ENCODE peak calls at places on chromosome 1, in six cellular contexts. N is sigmoid colon, Y is transverse colon, F is suprapubic skin, L is SK-N-SH, C is GM23338. U is an unnamed sample.

GRCh38 chr1:75796376-75797272 is at the start of gene MSH4:
- DNase-seq in N (no peak), Y (no peak), F (no peak), L (peak; percentile 11), C (peak; percentile 21), U (no peak)

GRCh38 chr1:50969611-50970507 is at the start of gene CDKN2C:
- DNase-seq in N (peak; percentile 91), Y (peak; percentile 77), F (peak; percentile 90), L (peak; percentile 69), C (peak; percentile 61), U (no peak)

GRCh38 chr1:218592688-218593087 is 247.6 kb downstream of the TGFB2 start:
- DNase-seq in N (no peak), Y (no peak), F (no peak), L (no peak), C (no peak), U (no peak)

GRCh38 chr1:228152097-228152917 is 2.6 kb downstream of the GJC2 start:
- DNase-seq in N (peak; percentile 65), Y (no peak), F (peak; percentile 65), L (peak; percentile 8), C (no peak), U (no peak)

GRCh38 chr1:18955442-18956188 is 861 bp downstream of the IFFO2 start:
- DNase-seq in N (no peak), Y (peak; percentile 57), F (no peak), L (peak; percentile 80), C (peak; percentile 84), U (no peak)

GRCh38 chr1:56061824-56062223 is 517.5 kb downstream of the PLPP3 start:
- DNase-seq in N (no peak), Y (no peak), F (no peak), L (no peak), C (no peak), U (no peak)

GRCh38 chr1:94250341-94250740 is 13.0 kb upstream of the ARHGAP29 start:
- DNase-seq in N (no peak), Y (no peak), F (no peak), L (no peak), C (no peak), U (no peak)

GRCh38 chr1:112446411-112446810 is 50.4 kb downstream of the CTTNBP2NL start:
- DNase-seq in N (no peak), Y (no peak), F (no peak), L (no peak), C (no peak), U (no peak)

GRCh38 chr1:108590947-108591346 is 31.0 kb downstream of the EEIG2 start:
- DNase-seq in N (no peak), Y (no peak), F (no peak), L (no peak), C (peak; percentile 30), U (no peak)

GRCh38 chr1:204410764-204411450 is 710 bp downstream of the PPP1R15B start:
- DNase-seq in N (peak; percentile 80), Y (peak; percentile 62), F (peak; percentile 86), L (peak; percentile 55), C (peak; percentile 60), U (peak; percentile 91)

GRCh38 chr1:50265790-50266314 is 157.1 kb downstream of the ELAVL4 start:
- DNase-seq in N (peak; percentile 70), Y (no peak), F (peak; percentile 69), L (peak; percentile 56), C (no peak), U (peak; percentile 93)

GRCh38 chr1:45622267-45622890 is 1.5 kb downstream of the CCDC17 start:
- DNase-seq in N (no peak), Y (no peak), F (no peak), L (peak; percentile 29), C (no peak), U (no peak)

GRCh38 chr1:12552951-12553921 is 64.8 kb downstream of the DHRS3 start:
- DNase-seq in N (peak; percentile 67), Y (no peak), F (peak; percentile 55), L (peak; percentile 66), C (peak; percentile 27), U (no peak)

GRCh38 chr1:184789899-184790298 is 35.2 kb upstream of the EDEM3 start:
- DNase-seq in N (no peak), Y (no peak), F (no peak), L (no peak), C (peak; percentile 6), U (no peak)

GRCh38 chr1:232622981-232623380 is 7.0 kb downstream of the SIPA1L2 start:
- DNase-seq in N (no peak), Y (peak; percentile 61), F (no peak), L (no peak), C (peak; percentile 91), U (no peak)

GRCh38 chr1:159957824-159958268 is 3.8 kb upstream of the SLAMF9 start:
- DNase-seq in N (no peak), Y (no peak), F (no peak), L (no peak), C (no peak), U (no peak)

GRCh38 chr1:185567006-185567405 is 167.2 kb upstream of the HMCN1 start:
- DNase-seq in N (no peak), Y (no peak), F (no peak), L (no peak), C (no peak), U (no peak)

GRCh38 chr1:211548321-211549091 is 30.5 kb downstream of the SLC30A1 start:
- DNase-seq in N (peak; percentile 46), Y (peak; percentile 19), F (no peak), L (no peak), C (peak; percentile 35), U (no peak)
- TF ChIP-seq CTCF in N (no peak), Y (no peak), F (no peak), L (no peak), C (no peak), U (no peak)

DNA sequence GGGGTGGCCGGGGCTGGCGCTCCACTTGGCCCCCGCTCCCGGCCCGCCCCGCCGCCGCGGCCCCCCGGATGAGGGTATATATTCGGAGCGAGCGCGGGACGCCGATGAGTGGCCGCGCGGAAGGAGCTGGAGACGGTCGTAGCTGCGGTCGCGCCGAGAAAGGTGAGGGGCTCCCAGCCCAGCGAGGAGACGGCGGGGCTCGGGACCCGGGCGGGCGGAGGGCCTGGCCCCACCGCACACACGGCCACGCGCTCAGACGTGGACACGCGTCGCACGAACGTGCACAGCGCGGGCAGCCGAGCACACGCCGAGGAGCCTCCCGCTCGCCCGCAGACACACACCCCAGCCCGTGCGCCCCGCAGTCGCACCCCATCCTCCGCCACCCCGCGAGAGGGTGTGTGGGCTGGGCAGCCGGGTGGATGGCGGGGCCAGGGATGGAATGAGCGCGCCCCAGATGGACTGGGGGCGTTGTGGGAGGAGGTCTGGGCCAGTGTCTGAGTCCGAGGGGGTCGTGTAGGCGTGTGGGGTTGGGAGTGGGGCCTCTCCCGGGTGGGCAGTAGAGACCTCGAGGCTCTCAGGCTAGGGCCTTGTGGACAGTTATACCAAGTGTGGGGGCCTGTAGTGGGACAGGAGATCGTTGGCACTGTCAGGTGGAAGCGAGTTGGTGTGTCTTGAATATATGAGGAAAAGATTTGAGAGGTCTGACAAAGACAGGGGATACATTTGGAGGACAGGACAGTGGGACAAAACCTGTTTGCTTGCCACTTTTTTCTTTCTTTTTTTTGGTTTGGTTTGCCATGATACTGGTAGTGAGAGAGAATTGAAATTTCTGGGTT is at the start of gene UAP1:
- DNase-seq in N (peak; percentile 81), Y (no peak), F (peak; percentile 77), L (no peak), C (peak; percentile 3), U (peak; percentile 91)
- TF ChIP-seq POLR2AphosphoS5 in N (peak; percentile 91), Y (peak; percentile 85), F (peak; percentile 84), L (peak; percentile 52), C (no peak), U (no peak)

DNA sequence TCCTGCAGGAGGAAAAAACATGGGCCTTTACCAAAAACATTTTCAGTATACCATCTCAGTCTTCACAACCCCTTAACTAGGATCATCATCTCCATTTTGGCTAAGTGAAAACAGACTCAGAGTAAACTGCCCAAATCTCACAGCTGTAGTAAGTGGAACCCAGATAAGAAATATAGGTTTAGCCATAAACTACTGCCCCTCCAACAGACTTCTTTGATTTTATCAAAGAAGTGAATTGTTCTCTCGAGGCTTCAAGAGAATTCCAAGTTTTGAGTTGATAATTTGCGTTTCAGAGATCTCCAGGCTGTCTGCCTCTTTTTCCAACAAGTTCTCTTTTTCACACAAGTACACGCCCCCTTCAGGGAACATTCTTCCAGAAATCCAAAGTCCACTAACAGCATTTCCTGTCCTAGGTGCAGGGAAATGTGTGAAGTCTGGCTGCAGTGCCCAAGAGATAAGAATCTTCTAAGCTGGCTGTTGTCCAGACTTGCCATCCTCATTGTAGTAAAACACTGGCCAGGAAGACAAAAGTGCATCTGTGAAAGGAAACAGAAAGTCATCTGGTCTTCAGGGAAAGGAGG is 30.8 kb downstream of the RNF19B start:
- DNase-seq in N (no peak), Y (peak; percentile 77), F (no peak), L (peak; percentile 79), C (peak; percentile 38), U (no peak)
- TF ChIP-seq CTCF in N (no peak), Y (no peak), F (no peak), L (no peak), C (no peak), U (no peak)

GRCh38 chr1:110493059-110493458 is 25.9 kb downstream of the KCNA10 start:
- DNase-seq in N (no peak), Y (no peak), F (no peak), L (no peak), C (no peak), U (no peak)

GRCh38 chr1:110490791-110491451 is 28.1 kb downstream of the KCNA10 start:
- DNase-seq in N (no peak), Y (no peak), F (no peak), L (no peak), C (no peak), U (no peak)

GRCh38 chr1:110494036-110494435 is 24.9 kb downstream of the KCNA10 start:
- DNase-seq in N (no peak), Y (no peak), F (no peak), L (no peak), C (no peak), U (no peak)

GRCh38 chr1:110494522-110495406 is 24.2 kb downstream of the KCNA10 start:
- DNase-seq in N (no peak), Y (no peak), F (no peak), L (no peak), C (peak; percentile 66), U (no peak)

DNA sequence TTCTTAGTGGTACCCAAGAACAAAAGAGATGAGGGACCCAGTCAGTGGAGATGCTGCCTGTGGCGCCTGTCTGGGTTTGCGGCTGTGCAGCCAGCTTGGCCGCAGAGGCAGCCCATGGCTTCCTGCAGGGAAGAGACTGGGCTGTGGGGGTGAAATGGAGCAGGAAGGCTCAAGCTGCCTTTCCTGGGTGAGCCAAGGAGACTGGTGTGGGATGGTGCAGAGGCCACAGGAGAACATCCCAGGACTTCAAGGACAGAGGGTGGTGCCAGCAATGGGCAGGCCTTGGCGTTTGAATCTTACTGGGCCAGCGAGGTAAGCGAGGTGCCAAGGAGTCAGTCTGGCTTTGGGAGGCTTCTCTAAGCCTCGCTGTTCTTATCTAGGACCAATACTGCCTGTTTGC is 26.4 kb downstream of the KCNA10 start:
- DNase-seq in N (no peak), Y (no peak), F (no peak), L (no peak), C (no peak), U (no peak)
- TF ChIP-seq POLR2AphosphoS5 in N (no peak), Y (no peak), F (no peak), L (no peak), C (no peak), U (no peak)

U was measured in vagina.